ENCODE peak calls at places on chromosome 17, in six cellular contexts. K, H, S, L, O and T are unnamed samples.
A peak's percentile ranks its signal among the peaks of the same experiment; 100 is the strongest.

GRCh38 chr17:35973333-35974260 is 7.7 kb downstream of the CCL16 start:
- DNase-seq in H (no peak), L (no peak), K (no peak), S (no peak), O (peak; percentile 63), T (no peak)

GRCh38 chr17:18028684-18029540 is 10.1 kb downstream of the ATPAF2 start:
- DNase-seq in S (no peak), H (no peak), L (no peak), K (no peak), O (no peak), T (no peak)

GRCh38 chr17:13437966-13438779 is 163.6 kb downstream of the HS3ST3A1 start:
- DNase-seq in H (peak; percentile 30), S (no peak), K (no peak), L (no peak), O (no peak), T (no peak)

GRCh38 chr17:51611585-51611984 is 351.2 kb downstream of the UTP18 start:
- DNase-seq in K (no peak), L (no peak), S (no peak), O (no peak), H (no peak), T (no peak)

GRCh38 chr17:76940738-76941350 is 72.6 kb downstream of the MGAT5B start:
- DNase-seq in L (peak; percentile 58), H (no peak), O (no peak), S (no peak), K (no peak), T (no peak)

GRCh38 chr17:43530303-43531081 is 15.6 kb downstream of the ETV4 start:
- DNase-seq in O (peak; percentile 90), H (peak; percentile 49), S (peak; percentile 63), K (peak; percentile 79), L (no peak), T (peak; percentile 73)

GRCh38 chr17:2929881-2930533 is 133.4 kb downstream of the OR1D5 start:
- DNase-seq in S (peak; percentile 35), K (no peak), L (peak; percentile 70), H (peak; percentile 70), O (peak; percentile 69), T (no peak)

GRCh38 chr17:13253746-13254410 is 236.1 kb upstream of the ELAC2 start:
- DNase-seq in O (no peak), L (no peak), H (no peak), S (no peak), K (no peak), T (no peak)

GRCh38 chr17:41784207-41784744 is 2.2 kb downstream of the JUP start:
- DNase-seq in S (peak; percentile 67), L (no peak), O (no peak), K (peak; percentile 45), H (peak; percentile 57), T (peak; percentile 76)

GRCh38 chr17:46759141-46759540 is 59.4 kb downstream of the WNT3 start:
- DNase-seq in K (no peak), O (no peak), H (no peak), S (no peak), L (no peak), T (no peak)

GRCh38 chr17:78383725-78384471 is 5.4 kb downstream of the PGS1 start:
- DNase-seq in O (peak; percentile 91), S (peak; percentile 68), K (peak; percentile 81), H (peak; percentile 54), L (peak; percentile 26), T (peak; percentile 68)

GRCh38 chr17:78387982-78388941 is 9.8 kb downstream of the PGS1 start:
- DNase-seq in L (peak; percentile 76), K (no peak), O (peak; percentile 65), S (peak; percentile 43), H (no peak), T (peak; percentile 74)

GRCh38 chr17:78380370-78380769 is 1.9 kb downstream of the PGS1 start:
- DNase-seq in H (no peak), L (no peak), K (no peak), S (no peak), O (no peak), T (no peak)

GRCh38 chr17:78381601-78382168 is 3.2 kb downstream of the PGS1 start:
- DNase-seq in O (no peak), K (no peak), L (no peak), S (no peak), H (no peak), T (no peak)

DNA sequence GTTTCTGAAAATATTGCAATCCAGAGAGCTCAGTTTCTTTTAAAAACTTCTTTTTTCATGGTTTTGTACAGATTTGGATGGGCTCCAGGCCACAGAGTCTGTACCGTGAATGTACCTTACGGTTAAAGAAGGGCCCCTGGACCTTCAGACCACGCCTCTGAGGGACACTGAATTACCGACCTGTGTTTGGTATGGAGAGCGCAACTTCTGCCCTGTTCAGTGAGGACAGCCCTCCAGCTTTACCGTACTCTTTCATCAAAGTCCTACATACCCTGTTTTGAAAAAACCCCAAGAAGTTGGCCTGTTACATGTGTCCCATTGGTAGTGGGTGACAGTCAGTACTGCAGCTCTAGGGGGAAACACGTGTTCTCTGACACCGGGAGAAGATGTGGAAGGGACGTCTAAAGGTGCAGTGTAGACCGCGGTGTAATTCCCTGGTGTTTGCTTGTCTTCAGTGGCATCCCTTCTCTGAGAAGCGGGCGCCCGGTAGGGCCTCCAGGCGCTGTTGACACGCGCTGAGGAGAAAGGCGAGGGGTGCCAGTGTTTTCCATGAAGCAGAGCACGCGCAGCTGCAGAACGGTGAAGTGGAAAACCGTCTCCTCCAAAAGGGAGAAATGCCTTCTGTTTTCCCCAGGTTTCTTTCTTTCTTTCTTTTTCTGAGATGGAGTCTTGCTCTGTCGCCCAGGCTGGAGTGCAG is 6.2 kb downstream of the PGS1 start:
- DNase-seq in S (no peak), L (no peak), H (no peak), O (no peak), K (no peak), T (no peak)
- H3K4me3 ChIP-seq in S (no peak overlapping the region), L (no peak overlapping the region), H (no peak overlapping the region), O (no peak overlapping the region), K (no peak overlapping the region), T (no peak overlapping the region)

GRCh38 chr17:8221663-8222379 is 11.4 kb upstream of the AURKB start:
- DNase-seq in K (peak; percentile 92), L (peak; percentile 88), S (peak; percentile 84), H (peak; percentile 89), O (peak; percentile 97), T (peak; percentile 93)

GRCh38 chr17:8222380-8222629 is 11.9 kb upstream of the AURKB start:
- DNase-seq in O (no peak), S (no peak), K (no peak), L (peak; percentile 79), H (no peak), T (no peak)

GRCh38 chr17:8222630-8223355 is 12.4 kb upstream of the AURKB start:
- DNase-seq in K (peak; percentile 96), O (peak; percentile 98), S (peak; percentile 95), L (peak; percentile 89), H (peak; percentile 96), T (peak; percentile 97)

GRCh38 chr17:8223356-8224063 is 13.1 kb upstream of the AURKB start:
- DNase-seq in K (peak; percentile 53), L (peak; percentile 74), O (peak; percentile 81), H (peak; percentile 82), S (peak; percentile 73), T (peak; percentile 64)

DNA sequence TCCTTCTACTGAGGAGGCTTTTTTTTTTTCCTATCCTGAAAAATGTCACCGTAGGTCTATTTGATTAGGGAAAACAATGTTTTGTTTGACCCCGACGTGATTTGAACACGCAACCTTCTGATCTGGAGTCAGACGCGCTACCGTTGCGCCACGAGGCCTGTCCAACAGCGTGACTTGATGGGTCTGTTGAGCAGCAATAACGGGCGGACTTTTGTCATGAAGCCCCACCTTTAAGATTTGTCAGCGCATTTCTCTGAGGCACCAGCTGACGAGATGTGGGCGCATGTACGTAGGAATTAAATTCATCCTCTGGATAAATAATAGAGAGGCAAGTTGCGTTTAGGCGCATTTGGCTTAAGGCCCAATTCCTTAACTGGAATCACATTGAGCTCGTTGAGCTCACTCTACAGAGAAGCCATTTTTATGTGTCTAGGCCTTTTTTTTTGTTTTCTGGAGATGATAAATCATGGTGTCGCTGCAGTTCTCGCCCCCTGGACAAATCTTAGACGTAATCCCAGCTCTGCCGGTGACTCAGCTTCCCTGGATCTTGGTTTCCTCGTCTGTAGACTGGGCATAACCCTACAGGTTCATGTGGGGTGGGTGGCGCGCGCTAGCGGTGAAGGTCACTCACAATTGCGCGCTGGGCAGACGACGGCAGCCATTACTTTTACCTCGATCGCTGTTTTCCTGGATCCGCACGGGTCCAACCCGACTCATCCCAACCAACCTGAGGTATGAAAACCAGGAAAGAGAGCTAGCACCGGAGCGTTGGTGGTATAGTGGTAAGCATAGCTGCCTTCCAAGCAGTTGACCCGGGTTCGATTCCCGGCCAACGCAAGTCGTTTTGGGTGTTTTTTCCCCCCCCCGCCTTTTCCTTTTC is 10.6 kb upstream of the AURKB start:
- DNase-seq in O (peak; percentile 98), S (peak; percentile 84), K (peak; percentile 96), L (peak; percentile 84), H (peak; percentile 91), T (peak; percentile 95)
- TF ChIP-seq CTCF in O (no peak), S (no peak), K (no peak), L (peak; percentile 26), H (no peak), T (no peak)

DNA sequence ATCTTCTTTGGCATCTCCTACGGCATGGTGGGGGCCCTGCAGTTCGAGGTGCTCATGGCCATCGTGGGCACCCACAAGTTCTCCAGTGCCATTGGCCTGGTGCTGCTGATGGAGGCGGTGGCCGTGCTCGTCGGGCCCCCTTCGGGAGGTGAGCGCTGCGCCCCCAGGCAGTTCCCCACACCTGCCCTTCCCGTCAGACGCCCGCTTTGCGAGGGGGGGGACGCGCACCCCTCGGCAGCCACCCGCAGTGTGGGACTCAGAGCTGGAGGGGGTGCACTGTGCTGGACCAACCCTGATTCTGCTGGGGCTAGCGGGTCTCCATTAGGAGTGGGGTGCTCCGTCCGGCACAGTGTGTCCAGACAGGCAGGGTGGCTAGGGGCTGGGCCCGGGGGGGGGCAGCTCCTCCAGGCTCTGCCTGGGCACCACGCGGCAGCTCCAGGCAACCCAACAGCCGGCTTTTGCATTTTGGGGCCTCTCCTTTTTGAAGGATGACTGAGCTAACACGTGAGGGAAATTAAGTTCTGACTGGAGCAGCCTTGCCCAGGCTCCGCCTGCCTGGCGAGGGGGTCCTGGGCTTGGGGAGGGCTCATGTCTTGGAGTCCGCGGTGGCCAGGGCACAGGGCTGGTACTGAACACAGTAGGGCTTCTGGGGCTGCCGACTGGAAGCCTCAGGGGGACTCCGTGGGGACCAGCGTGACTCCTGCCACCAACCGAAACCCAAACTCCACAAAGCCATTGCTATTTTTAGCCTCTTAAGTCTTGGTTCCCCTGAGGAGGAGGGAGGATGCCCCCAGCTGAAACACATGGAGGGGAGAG is 9.1 kb downstream of the SLC16A3 start:
- DNase-seq in K (no peak), H (no peak), O (no peak), L (no peak), S (peak; percentile 14), T (no peak)
- H3K4me1 ChIP-seq in K (peaks cover 50% of the 10 kb centered on the region), H (peaks cover 64% of the 10 kb centered on the region), O (peaks cover 66% of the 10 kb centered on the region), L (peaks cover 22% of the 10 kb centered on the region), S (peaks cover 82% of the 10 kb centered on the region), T (peaks cover 11% of the 10 kb centered on the region)

GRCh38 chr17:38898291-38898679 is 27.1 kb upstream of the LASP1NB start:
- DNase-seq in H (peak; percentile 65), O (no peak), K (no peak), L (peak; percentile 38), S (no peak), T (no peak)

GRCh38 chr17:38897671-38898290 is 27.6 kb upstream of the LASP1NB start:
- DNase-seq in L (no peak), S (no peak), K (no peak), H (no peak), O (no peak), T (no peak)

GRCh38 chr17:38897176-38897575 is 27.3 kb downstream of the LASP1 start:
- DNase-seq in S (peak; percentile 89), L (no peak), O (peak; percentile 79), H (peak; percentile 66), K (no peak), T (no peak)

GRCh38 chr17:38896373-38896954 is 26.6 kb downstream of the LASP1 start:
- DNase-seq in S (no peak), O (peak; percentile 72), H (peak; percentile 48), K (no peak), L (no peak), T (no peak)

GRCh38 chr17:38898812-38899348 is 26.5 kb upstream of the LASP1NB start:
- DNase-seq in O (no peak), L (peak; percentile 88), K (no peak), H (peak; percentile 72), S (no peak), T (no peak)
- H3K4me3 ChIP-seq in O (no peak overlapping the region), L (peak overlapping the region; percentile 41), K (no peak overlapping the region), H (no peak overlapping the region), S (peak overlapping the region; percentile 19), T (no peak overlapping the region)